ENCODE peak calls at places on chromosome 22, in six cellular contexts. G is Daoy, V is osteocyte, D is astrocyte of the spinal cord, T is KG1, L is posterior vena cava. N is an unnamed sample.
A peak's percentile ranks its signal among the peaks of the same experiment; 100 is the strongest.

GRCh38 chr22:49243335-49243734 is 584.3 kb downstream of the BRD1 start:
- DNase-seq in G (no peak), V (no peak), D (no peak), T (no peak), L (no peak), N (no peak)

GRCh38 chr22:40348025-40348658 is 1.8 kb downstream of the ADSL start:
- DNase-seq in G (peak; percentile 48), V (no peak), D (peak; percentile 60), T (peak; percentile 17), L (no peak), N (peak; percentile 65)

GRCh38 chr22:38317995-38318715 is 922 bp upstream of the CSNK1E start:
- DNase-seq in G (peak; percentile 91), V (no peak), D (peak; percentile 94), T (peak; percentile 29), L (peak; percentile 94), N (no peak)

GRCh38 chr22:35446365-35446764 is 46.4 kb downstream of the MCM5 start:
- DNase-seq in G (peak; percentile 95), V (no peak), D (peak; percentile 84), T (no peak), L (no peak), N (no peak)

GRCh38 chr22:19464975-19465374 is 14.0 kb downstream of the UFD1 start:
- DNase-seq in G (no peak), V (no peak), D (no peak), T (no peak), L (no peak), N (no peak)

GRCh38 chr22:44554411-44554810 is 56.4 kb upstream of the RTL6 start:
- DNase-seq in G (no peak), V (no peak), D (no peak), T (no peak), L (peak; percentile 46), N (no peak)

GRCh38 chr22:36467946-36468345 is 13.5 kb downstream of the TXN2 start:
- DNase-seq in G (peak; percentile 97), V (peak; percentile 89), D (peak; percentile 97), T (peak; percentile 49), L (no peak), N (no peak)

GRCh38 chr22:35116269-35116668 is 50.3 kb downstream of the ISX start:
- DNase-seq in G (no peak), V (no peak), D (no peak), T (no peak), L (no peak), N (no peak)

GRCh38 chr22:44538071-44538470 is 40.0 kb upstream of the RTL6 start:
- DNase-seq in G (peak; percentile 29), V (no peak), D (no peak), T (no peak), L (no peak), N (no peak)

GRCh38 chr22:19714320-19715252 is at the start of gene SEPTIN5:
- DNase-seq in G (no peak), V (no peak), D (no peak), T (no peak), L (no peak), N (no peak)

N was measured in pons.